ENCODE peak calls at places on chromosomes 2 and 18, in eight cellular contexts. I, V, S, G, Y, H, Q and O are unnamed samples.
A peak's percentile ranks its signal among the peaks of the same experiment; 100 is the strongest.

GRCh38 chr18:79806976-79807841 is 9.5 kb downstream of the KCNG2 start:
- DNase-seq in I (no peak), V (no peak), S (no peak), G (peak; percentile 47), Y (no peak), H (no peak), Q (peak; percentile 56), O (no peak)

GRCh38 chr2:17309741-17310339 is 208.4 kb downstream of the RAD51AP2 start:
- DNase-seq in I (peak; percentile 15), V (peak; percentile 24), S (peak; percentile 94), G (no peak), Y (no peak), H (peak; percentile 27), Q (no peak), O (no peak)

GRCh38 chr18:4017479-4017878 is 437.6 kb downstream of the DLGAP1 start:
- DNase-seq in I (no peak), V (no peak), S (peak; percentile 87), G (no peak), Y (no peak), H (no peak), Q (no peak), O (no peak)

GRCh38 chr2:155372969-155373368 is 674.5 kb downstream of the KCNJ3 start:
- DNase-seq in I (no peak), V (peak; percentile 61), S (peak; percentile 56), G (no peak), Y (no peak), H (no peak), Q (no peak), O (no peak)

GRCh38 chr2:677056-677949 is at the start of gene TMEM18:
- DNase-seq in I (peak; percentile 94), V (peak; percentile 98), S (peak; percentile 99), G (peak; percentile 98), Y (peak; percentile 97), H (peak; percentile 93), Q (peak; percentile 100), O (no peak)

GRCh38 chr18:505483-506122 is 5.1 kb upstream of the COLEC12 start:
- DNase-seq in I (no peak), V (no peak), S (no peak), G (no peak), Y (peak; percentile 62), H (no peak), Q (no peak), O (no peak)

GRCh38 chr2:146602383-146602782 is 1242.4 kb upstream of the ACVR2A start:
- DNase-seq in I (no peak), V (no peak), S (no peak), G (no peak), Y (no peak), H (no peak), Q (no peak), O (no peak)

GRCh38 chr2:20423376-20423775 is 23.5 kb upstream of the RHOB start:
- DNase-seq in I (peak; percentile 2), V (no peak), S (no peak), G (no peak), Y (no peak), H (peak; percentile 5), Q (no peak), O (peak; percentile 65)

GRCh38 chr2:122670932-122671331 is 915.5 kb downstream of the TSN start:
- DNase-seq in I (no peak), V (no peak), S (no peak), G (no peak), Y (no peak), H (no peak), Q (no peak), O (no peak)

GRCh38 chr2:38765551-38765950 is 12.5 kb upstream of the GEMIN6 start:
- DNase-seq in I (no peak), V (no peak), S (no peak), G (no peak), Y (no peak), H (no peak), Q (no peak), O (no peak)

GRCh38 chr18:3015203-3015590 is 2.3 kb upstream of the LPIN2 start:
- DNase-seq in I (no peak), V (peak; percentile 93), S (no peak), G (no peak), Y (no peak), H (peak; percentile 63), Q (no peak), O (no peak)

GRCh38 chr2:222861411-222862067 is 703 bp downstream of the ACSL3 start:
- DNase-seq in I (peak; percentile 43), V (peak; percentile 61), S (no peak), G (peak; percentile 76), Y (no peak), H (peak; percentile 39), Q (peak; percentile 92), O (no peak)

GRCh38 chr2:23602113-23602512 is 217.1 kb downstream of the KLHL29 start:
- DNase-seq in I (peak; percentile 55), V (no peak), S (no peak), G (peak; percentile 98), Y (no peak), H (no peak), Q (peak; percentile 66), O (no peak)

GRCh38 chr18:58004317-58004716 is 39.7 kb upstream of the NEDD4L start:
- DNase-seq in I (no peak), V (no peak), S (no peak), G (no peak), Y (no peak), H (no peak), Q (no peak), O (no peak)

GRCh38 chr2:228657807-228658402 is 476.4 kb upstream of the SPHKAP start:
- DNase-seq in I (no peak), V (no peak), S (peak; percentile 62), G (no peak), Y (peak; percentile 3), H (no peak), Q (no peak), O (no peak)

GRCh38 chr2:18830962-18831361 is 241.6 kb upstream of the NT5C1B start:
- DNase-seq in I (no peak), V (no peak), S (no peak), G (no peak), Y (no peak), H (no peak), Q (no peak), O (no peak)

GRCh38 chr2:18829331-18829902 is 240.0 kb upstream of the NT5C1B start:
- DNase-seq in I (no peak), V (peak; percentile 5), S (no peak), G (no peak), Y (no peak), H (no peak), Q (no peak), O (no peak)

GRCh38 chr2:18831916-18832510 is 242.6 kb upstream of the NT5C1B start:
- DNase-seq in I (no peak), V (no peak), S (no peak), G (no peak), Y (no peak), H (no peak), Q (no peak), O (no peak)

GRCh38 chr2:18828296-18828695 is 238.9 kb upstream of the NT5C1B start:
- DNase-seq in I (no peak), V (no peak), S (no peak), G (no peak), Y (no peak), H (no peak), Q (no peak), O (no peak)

DNA sequence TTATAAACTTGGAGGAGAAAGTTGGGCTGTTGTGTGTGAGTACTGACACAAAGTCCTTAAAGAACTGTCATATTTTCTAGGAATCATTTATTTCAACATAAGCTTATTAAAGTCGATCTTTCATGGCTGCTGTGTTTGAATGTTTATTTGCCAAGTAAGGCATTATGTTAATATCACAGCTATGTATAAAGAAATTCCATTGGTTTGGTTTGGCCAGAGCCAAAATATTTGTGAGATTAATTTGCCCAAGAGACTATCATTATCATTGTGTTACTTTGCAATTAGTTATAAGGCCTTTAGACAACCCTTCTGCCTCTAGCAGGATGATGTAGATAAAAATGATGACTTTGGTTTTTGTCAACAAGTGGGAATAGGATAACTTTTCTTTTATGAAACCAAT is 240.6 kb upstream of the NT5C1B start:
- DNase-seq in I (no peak), V (no peak), S (no peak), G (no peak), Y (no peak), H (no peak), Q (no peak), O (no peak)
- H3K4me1 ChIP-seq in I (peaks cover 8% of the 10 kb centered on the region), V (no peaks in the 10 kb centered on the region), S (no peaks in the 10 kb centered on the region), G (peaks cover 23% of the 10 kb centered on the region), Y (no peaks in the 10 kb centered on the region), H (peaks cover 11% of the 10 kb centered on the region), Q (no peaks in the 10 kb centered on the region), O (no peaks in the 10 kb centered on the region)

GRCh38 chr2:86808315-86809161 is 17.8 kb upstream of the CD8A start:
- DNase-seq in I (peak; percentile 93), V (peak; percentile 79), S (peak; percentile 92), G (peak; percentile 91), Y (peak; percentile 40), H (peak; percentile 89), Q (peak; percentile 97), O (no peak)
- TF ChIP-seq POLR2AphosphoS5 in I (no peak), V (no peak), S (no peak), G (no peak), Y (no peak), H (no peak), Q (peak; percentile 62), O (no peak)

GRCh38 chr2:237629739-237630138 is 2.4 kb downstream of the LRRFIP1 start:
- DNase-seq in I (no peak), V (no peak), S (no peak), G (no peak), Y (no peak), H (no peak), Q (no peak), O (no peak)
- TF ChIP-seq CTCF in I (no peak), V (no peak), S (no peak), G (no peak), Y (no peak), H (no peak), Q (no peak), O (no peak)

GRCh38 chr2:43228341-43228751 is 1.9 kb upstream of the ZFP36L2 start:
- DNase-seq in I (no peak), V (no peak), S (no peak), G (no peak), Y (no peak), H (no peak), Q (peak; percentile 67), O (no peak)

GRCh38 chr2:43226558-43226954 is at the start of gene ZFP36L2:
- DNase-seq in I (peak; percentile 97), V (peak; percentile 91), S (peak; percentile 91), G (peak; percentile 98), Y (no peak), H (peak; percentile 96), Q (peak; percentile 100), O (no peak)

GRCh38 chr2:43226955-43227829 is 786 bp upstream of the ZFP36L2 start:
- DNase-seq in I (peak; percentile 96), V (peak; percentile 87), S (peak; percentile 88), G (peak; percentile 99), Y (no peak), H (peak; percentile 97), Q (peak; percentile 97), O (peak; percentile 98)

GRCh38 chr2:43228782-43229659 is 2.6 kb upstream of the ZFP36L2 start:
- DNase-seq in I (no peak), V (peak; percentile 11), S (no peak), G (no peak), Y (no peak), H (no peak), Q (peak; percentile 53), O (no peak)

DNA sequence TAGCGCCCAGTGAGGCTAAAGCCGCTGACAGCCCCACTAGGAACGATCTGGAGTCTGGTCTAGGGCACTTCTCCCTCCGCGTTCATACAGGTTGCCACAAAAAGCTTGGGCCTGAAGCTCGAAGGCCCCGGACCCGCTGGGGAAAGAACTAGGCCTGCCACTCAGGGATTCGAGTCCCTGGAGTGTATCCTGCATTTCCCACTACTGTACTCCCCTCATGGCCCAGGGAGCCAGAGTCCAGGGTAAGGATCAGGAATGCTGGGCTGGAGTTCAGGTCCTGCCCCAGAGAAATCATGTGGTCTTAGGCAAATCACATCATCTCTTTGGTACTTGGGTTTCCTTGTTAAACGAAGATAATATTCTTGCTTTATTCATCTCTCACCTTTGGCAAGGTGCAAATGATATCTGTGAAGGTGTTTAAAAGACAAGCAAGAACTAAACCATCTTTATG is 1.4 kb upstream of the ZFP36L2 start:
- DNase-seq in I (no peak), V (no peak), S (no peak), G (no peak), Y (no peak), H (no peak), Q (no peak), O (no peak)
- H3K4me1 ChIP-seq in I (peaks cover 26% of the 10 kb centered on the region), V (peaks cover 18% of the 10 kb centered on the region), S (peaks cover 36% of the 10 kb centered on the region), G (peaks cover 27% of the 10 kb centered on the region), Y (peaks cover 19% of the 10 kb centered on the region), H (peaks cover 26% of the 10 kb centered on the region), Q (peaks cover 63% of the 10 kb centered on the region), O (peaks cover 21% of the 10 kb centered on the region)